ENCODE peak calls at places on chromosome 2, in five cellular contexts. V is naive thymus-derived CD4-positive, alpha-beta T cell; E is B cell; H is T-helper 2 cell; C is stimulated activated CD8-positive, alpha-beta memory T cell treated with anti-CD3 and anti-CD28 coated beads, Interleukin-4, amount 100 ng/mL, for 4 hours. Q is an unnamed sample.

GRCh38 chr2:173008786-173009185 is 66.9 kb upstream of the MAP3K20 start:
- DNase-seq in E (no peak), H (peak), V (no peak), C (no peak), Q (no peak)

GRCh38 chr2:33215299-33215698 is 261.1 kb upstream of the RASGRP3 start:
- DNase-seq in V (no peak), E (no peak), H (no peak), C (no peak), Q (no peak)

GRCh38 chr2:69177063-69177771 is 164.2 kb downstream of the ANTXR1 start:
- DNase-seq in V (no peak), E (no peak), C (no peak), H (no peak), Q (peak)

GRCh38 chr2:17747684-17748452 is 5.7 kb downstream of the SMC6 start:
- DNase-seq in E (no peak), H (no peak), C (no peak), V (no peak), Q (no peak)

GRCh38 chr2:222837643-222838056 is 23.2 kb upstream of the ACSL3 start:
- DNase-seq in V (no peak), H (no peak), C (no peak), E (no peak), Q (no peak)

GRCh38 chr2:11904029-11904428 is 157.6 kb downstream of the LPIN1 start:
- DNase-seq in E (peak), H (no peak), V (no peak), C (no peak), Q (no peak)

GRCh38 chr2:188511346-188511745 is 219.7 kb downstream of the GULP1 start:
- DNase-seq in C (no peak), E (no peak), H (no peak), V (no peak), Q (no peak)

GRCh38 chr2:27218614-27219013 is 1.4 kb downstream of the CAD start:
- DNase-seq in H (no peak), V (no peak), E (peak), C (no peak), Q (no peak)

GRCh38 chr2:2834105-2834504 is 503.0 kb upstream of the MYT1L start:
- DNase-seq in E (no peak), C (no peak), H (no peak), V (no peak), Q (peak)

GRCh38 chr2:62221141-62221540 is 25.2 kb downstream of the B3GNT2 start:
- DNase-seq in C (no peak), V (no peak), E (no peak), H (no peak), Q (no peak)

GRCh38 chr2:164898475-164898874 is 56.9 kb downstream of the SLC38A11 start:
- DNase-seq in V (no peak), C (no peak), E (no peak), H (no peak), Q (no peak)

GRCh38 chr2:108612153-108612513 is 77.9 kb downstream of the LIMS1 start:
- DNase-seq in E (peak), H (peak), V (no peak), C (no peak), Q (no peak)

GRCh38 chr2:3588084-3588483 is 6.8 kb upstream of the COLEC11 start:
- DNase-seq in H (no peak), C (no peak), E (no peak), V (no peak), Q (no peak)

GRCh38 chr2:102027036-102027702 is 35.4 kb downstream of the IL1R2 start:
- DNase-seq in E (no peak), H (no peak), V (no peak), C (no peak), Q (no peak)

GRCh38 chr2:182377467-182377866 is 49.4 kb downstream of the PDE1A start:
- DNase-seq in V (no peak), H (no peak), C (no peak), E (no peak), Q (no peak)

GRCh38 chr2:132272713-132273112 is 111.0 kb upstream of the ANKRD30BL start:
- DNase-seq in C (no peak), H (no peak), V (no peak), E (no peak), Q (no peak)

GRCh38 chr2:228094377-228094921 is 87.0 kb downstream of the SPHKAP start:
- DNase-seq in V (no peak), C (no peak), E (no peak), H (no peak), Q (no peak)

GRCh38 chr2:96899084-96899735 is 29.3 kb upstream of the SEMA4C start:
- DNase-seq in H (no peak), E (no peak), C (no peak), V (no peak), Q (no peak)

GRCh38 chr2:224309216-224309615 is 92.7 kb downstream of the FAM124B start:
- DNase-seq in H (no peak), V (no peak), E (no peak), C (no peak), Q (no peak)

GRCh38 chr2:238305965-238306679 is 14.2 kb upstream of the TRAF3IP1 start:
- DNase-seq in E (no peak), C (no peak), V (no peak), H (no peak), Q (no peak)

GRCh38 chr2:38947241-38948239 is 57.9 kb downstream of the ARHGEF33 start:
- DNase-seq in E (peak), C (peak), H (peak), V (peak), Q (peak)

GRCh38 chr2:15391771-15392170 is 169.4 kb downstream of the NBAS start:
- DNase-seq in C (no peak), H (no peak), V (no peak), E (no peak), Q (no peak)

GRCh38 chr2:33788044-33788443 is 188.9 kb upstream of the FAM98A start:
- DNase-seq in H (no peak), C (no peak), V (no peak), E (no peak), Q (no peak)

GRCh38 chr2:113116100-113116958 is 11.1 kb upstream of the IL1RN start:
- DNase-seq in H (peak), V (no peak), C (no peak), E (peak), Q (no peak)

GRCh38 chr2:233418761-233419625 is 64.7 kb downstream of the DGKD start:
- DNase-seq in V (peak), H (peak), C (peak), E (peak), Q (peak)

GRCh38 chr2:174603280-174603679 is 5.7 kb upstream of the WIPF1 start:
- DNase-seq in E (peak), V (peak), C (peak), H (peak), Q (peak)

GRCh38 chr2:138475394-138475793 is 26.2 kb upstream of the SPOPL start:
- DNase-seq in H (no peak), E (no peak), C (no peak), V (no peak), Q (no peak)

Q was measured in stomach.